ENCODE peak calls at places on chromosomes 2 and 18, in ten cellular contexts. B is GM12878, R is heart right ventricle, H is left ventricle myocardium inferior, K is BJ, N is BE2C, I is fibroblast of pulmonary artery, J is upper lobe of right lung, O is right lobe of liver, M is mesendoderm. A is an unnamed sample.
A peak's percentile ranks its signal among the peaks of the same experiment; 100 is the strongest.

GRCh38 chr2:29269095-29270090 is 154.2 kb downstream of the CLIP4 start:
- DNase-seq in M (peak; percentile 18), K (no peak), O (no peak), R (no peak), N (no peak), B (no peak), H (no peak), I (no peak), J (peak; percentile 8), A (no peak)

GRCh38 chr2:142190805-142191204 is 60.0 kb upstream of the LRP1B start:
- DNase-seq in B (no peak), J (no peak), O (no peak), N (no peak), M (peak; percentile 37), H (no peak), K (no peak), I (peak; percentile 63), R (no peak), A (no peak)

GRCh38 chr2:180656455-180656847 is 324.0 kb upstream of the UBE2E3 start:
- DNase-seq in N (no peak), B (no peak), R (no peak), J (no peak), M (peak; percentile 94), K (no peak), O (no peak), I (peak; percentile 39), H (no peak), A (no peak)

GRCh38 chr2:149787206-149787605 is 199.6 kb upstream of the MMADHC start:
- DNase-seq in I (no peak), H (no peak), N (no peak), M (no peak), B (no peak), K (no peak), O (no peak), J (no peak), R (no peak), A (no peak)

GRCh38 chr18:44568343-44568742 is 112.3 kb upstream of the SETBP1 start:
- DNase-seq in I (no peak), K (no peak), R (no peak), J (no peak), H (no peak), B (no peak), M (no peak), N (no peak), O (no peak), A (no peak)

GRCh38 chr2:113762377-113763118 is 6.1 kb upstream of the SLC35F5 start:
- DNase-seq in B (no peak), K (peak; percentile 75), R (no peak), N (no peak), I (peak; percentile 78), J (no peak), O (no peak), M (peak; percentile 40), H (no peak), A (peak; percentile 67)

GRCh38 chr2:205723174-205723573 is 40.9 kb downstream of the NRP2 start:
- DNase-seq in H (no peak), B (no peak), J (no peak), O (no peak), K (no peak), I (peak; percentile 57), N (no peak), R (no peak), M (no peak), A (no peak)

GRCh38 chr2:182763311-182763912 is 47.4 kb downstream of the DNAJC10 start:
- DNase-seq in I (peak; percentile 60), B (no peak), J (no peak), M (peak; percentile 69), K (no peak), H (no peak), O (no peak), R (no peak), N (peak; percentile 7), A (no peak)

GRCh38 chr2:218043701-218044109 is 25.3 kb upstream of the RUFY4 start:
- DNase-seq in M (no peak), N (no peak), O (no peak), B (no peak), H (no peak), J (no peak), I (no peak), R (no peak), K (no peak), A (no peak)

GRCh38 chr2:129757915-129758421 is 221.5 kb upstream of the RAB6C start:
- DNase-seq in O (no peak), H (peak; percentile 50), B (no peak), M (peak; percentile 77), I (no peak), N (no peak), K (no peak), R (no peak), J (no peak), A (no peak)

GRCh38 chr2:129757366-129757914 is 222.0 kb upstream of the RAB6C start:
- DNase-seq in I (no peak), R (no peak), K (no peak), N (no peak), J (no peak), B (no peak), O (no peak), H (no peak), M (no peak), A (no peak)

GRCh38 chr2:129760669-129761068 is 218.8 kb upstream of the RAB6C start:
- DNase-seq in J (no peak), K (no peak), N (no peak), R (no peak), B (no peak), O (no peak), M (no peak), H (no peak), I (no peak), A (no peak)

GRCh38 chr2:129759186-129760010 is 220.1 kb upstream of the RAB6C start:
- DNase-seq in N (no peak), R (no peak), I (no peak), O (peak; percentile 47), K (no peak), M (no peak), J (no peak), H (no peak), B (no peak), A (no peak)

DNA sequence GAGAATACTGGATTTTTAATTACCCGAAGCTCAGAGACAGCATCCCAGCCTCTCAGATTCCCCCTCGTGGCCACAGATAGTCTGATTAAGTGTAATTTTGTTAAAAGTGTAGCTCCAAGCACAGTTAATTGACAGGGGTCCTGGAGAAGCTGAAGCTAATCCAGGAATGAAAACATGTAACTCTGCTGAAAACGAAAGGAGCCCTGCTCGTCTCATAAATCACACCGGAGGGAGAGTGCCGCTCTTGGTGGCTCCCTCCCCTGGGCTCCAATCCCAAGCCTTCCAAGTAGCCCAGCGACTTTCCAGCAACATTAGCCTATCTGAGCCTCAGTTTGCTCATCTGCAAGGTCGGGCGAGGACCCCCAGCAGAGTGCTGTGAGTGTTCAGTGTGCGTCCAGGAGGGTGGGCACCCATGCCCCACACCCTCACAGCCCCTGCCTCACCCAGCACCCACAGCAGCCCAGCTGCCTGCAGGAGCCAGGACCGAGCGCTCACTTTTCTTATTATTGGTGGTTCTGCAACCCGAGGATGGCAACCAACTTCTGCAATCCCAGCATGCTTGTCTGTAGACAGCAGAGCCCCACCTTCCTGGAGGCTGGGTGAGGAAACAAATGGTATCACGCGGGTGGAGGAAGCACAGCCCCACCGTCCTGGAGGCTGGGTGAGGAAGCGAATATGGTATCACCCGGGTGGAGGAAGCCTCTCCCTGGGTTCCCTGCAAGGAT is 220.8 kb upstream of the RAB6C start:
- DNase-seq in N (no peak), R (no peak), B (no peak), M (peak; percentile 27), O (peak; percentile 51), K (no peak), I (no peak), J (no peak), H (peak; percentile 38), A (no peak)
- H3K4me3 ChIP-seq in N (peak overlapping the region; percentile 16), R (peak overlapping the region; percentile 46), B (no peak overlapping the region), M (no peak overlapping the region), O (peak overlapping the region; percentile 27), K (no peak overlapping the region), I (no peak overlapping the region), J (peak overlapping the region; percentile 36), H (peak overlapping the region; percentile 54), A (no peak overlapping the region)

GRCh38 chr2:45567288-45567963 is 43.6 kb downstream of the SRBD1 start:
- DNase-seq in R (no peak), O (no peak), K (no peak), I (no peak), B (no peak), M (no peak), J (no peak), N (no peak), H (no peak), A (no peak)
- H3K4me3 ChIP-seq in R (peak overlapping the region; percentile 10), O (peak overlapping the region; percentile 2), K (no peak overlapping the region), I (peak overlapping the region; percentile 15), B (no peak overlapping the region), M (no peak overlapping the region), J (peak overlapping the region; percentile 32), N (no peak overlapping the region), H (peak overlapping the region; percentile 21), A (no peak overlapping the region)

GRCh38 chr2:174343638-174344455 is 9.1 kb downstream of the SP9 start:
- DNase-seq in N (no peak), M (peak; percentile 48), I (no peak), J (no peak), H (no peak), K (no peak), R (no peak), B (no peak), O (no peak), A (no peak)
- H3K4me3 ChIP-seq in N (no peak overlapping the region), M (peak overlapping the region; percentile 37), I (no peak overlapping the region), J (no peak overlapping the region), H (no peak overlapping the region), K (no peak overlapping the region), R (no peak overlapping the region), B (no peak overlapping the region), O (no peak overlapping the region), A (no peak overlapping the region)

GRCh38 chr2:85244798-85245197 is 83.0 kb downstream of the TGOLN2 start:
- DNase-seq in R (no peak), K (no peak), J (no peak), M (no peak), I (no peak), B (no peak), H (no peak), N (no peak), O (no peak), A (no peak)

GRCh38 chr2:85248741-85249524 is 78.9 kb downstream of the TGOLN2 start:
- DNase-seq in J (no peak), H (peak; percentile 42), K (peak; percentile 94), N (no peak), M (peak; percentile 61), B (no peak), R (no peak), O (no peak), I (peak; percentile 96), A (peak; percentile 92)

GRCh38 chr2:85245891-85246290 is 81.9 kb downstream of the TGOLN2 start:
- DNase-seq in N (no peak), O (no peak), R (no peak), M (no peak), B (no peak), K (no peak), J (no peak), I (no peak), H (no peak), A (no peak)

GRCh38 chr2:85247591-85247990 is 80.2 kb downstream of the TGOLN2 start:
- DNase-seq in J (no peak), M (no peak), R (no peak), O (no peak), H (no peak), B (no peak), N (no peak), I (no peak), K (no peak), A (no peak)

DNA sequence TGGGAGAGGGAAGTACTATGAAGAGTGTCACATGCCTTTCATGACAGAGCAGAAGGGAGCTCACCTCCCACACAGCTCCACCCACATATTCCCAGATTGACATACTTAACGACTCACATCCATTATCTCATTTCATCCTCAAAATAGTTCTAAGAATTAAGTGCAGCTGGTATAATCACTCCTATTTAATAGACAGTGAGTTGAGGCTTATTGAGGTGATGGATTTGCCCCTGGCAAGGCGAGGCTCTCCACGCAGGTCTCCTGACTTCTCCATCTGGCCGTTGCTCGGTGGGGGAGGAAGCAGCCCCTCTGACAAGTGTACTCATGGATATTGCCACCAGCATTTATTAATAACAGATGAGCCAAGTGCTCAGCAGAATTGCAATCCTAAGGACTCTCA is 81.4 kb downstream of the TGOLN2 start:
- DNase-seq in K (no peak), N (no peak), M (no peak), B (no peak), J (no peak), R (no peak), O (no peak), I (no peak), H (no peak), A (no peak)
- H3K4me3 ChIP-seq in K (no peak overlapping the region), N (no peak overlapping the region), M (no peak overlapping the region), B (no peak overlapping the region), J (no peak overlapping the region), R (no peak overlapping the region), O (no peak overlapping the region), I (no peak overlapping the region), H (no peak overlapping the region), A (no peak overlapping the region)

A was measured in skeletal muscle cell.